ENCODE peak calls at places on chromosomes 4 and X, in nine cellular contexts. Y is activated T-cell treated with anti-CD3 and anti-CD28 coated beads, Interleukin-2, amount 50 U/mL, for 72 hours; K is NCI-H2081; D is colonic mucosa; G is NCI-H748 treated with DMSO at 0.1 percent for 48 hours; J is tibial artery; I is astrocyte of the hippocampus; S is stimulated activated CD4-positive, alpha-beta T cell treated with anti-CD3 and anti-CD28 coated beads, Interleukin-2, amount 100 ng/mL, for 48 hours; N is CD4-positive, alpha-beta memory T cell. W is an unnamed sample.

GRCh38 chr4:110484029-110484428 is 8.1 kb downstream of the ENPEP start:
- DNase-seq in Y (no peak), K (no peak), D (no peak), G (no peak), J (no peak), I (no peak), S (no peak), N (no peak), W (no peak)

GRCh38 chr4:118173126-118173525 is 138.8 kb downstream of the NDST3 start:
- DNase-seq in Y (no peak), K (no peak), D (no peak), G (no peak), J (no peak), I (no peak), S (no peak), N (no peak), W (no peak)

GRCh38 chr4:8506373-8507250 is 66.0 kb downstream of the TRMT44 start:
- DNase-seq in Y (no peak), K (no peak), D (peak), G (no peak), J (peak), I (peak), S (no peak), N (no peak), W (peak)

GRCh38 chr4:163548481-163549243 is 54.2 kb downstream of the TMA16 start:
- DNase-seq in Y (peak), K (peak), D (peak), G (peak), J (no peak), I (peak), S (no peak), N (peak), W (no peak)

GRCh38 chrX:1451676-1452496 is 823 bp downstream of the ASMTL start:
- DNase-seq in Y (no peak), K (no peak), D (peak), G (no peak), J (no peak), I (no peak), S (no peak), N (no peak), W (peak)

GRCh38 chrX:15744181-15744867 is 6.3 kb downstream of the CA5B start:
- DNase-seq in Y (no peak), K (no peak), D (no peak), G (no peak), J (no peak), I (no peak), S (no peak), N (no peak), W (no peak)

GRCh38 chrX:119288890-119289393 is 52.9 kb downstream of the PGRMC1 start:
- DNase-seq in Y (no peak), K (no peak), D (no peak), G (no peak), J (no peak), I (no peak), S (no peak), N (no peak), W (no peak)

GRCh38 chr4:32994956-32995849 is 2275.0 kb downstream of the PCDH7 start:
- DNase-seq in Y (no peak), K (no peak), D (peak), G (no peak), J (no peak), I (no peak), S (no peak), N (no peak), W (no peak)